ENCODE peak calls at places on chromosomes 7 and 10, in seven cellular contexts. One of them, this sample, is unnamed.

GRCh38 chr10:52172581-52172980 is 141.5 kb upstream of the DKK1 start:
- DNase-seq in activated T-helper 1 cell treated with Interleukin-2 at 50 U/mL for 16 hours: no peak
- DNase-seq in H54: no peak
- DNase-seq in activated T-cell treated with anti-CD3 and anti-CD28 coated beads, Interleukin-2, amount 50 U/mL, for 4 hours: no peak
- DNase-seq in RCC 7860: no peak
- DNase-seq in iPS DF 6.9: no peak
- DNase-seq in fibroblast of the conjunctiva: no peak
- DNase-seq in this sample: no peak

GRCh38 chr10:82192665-82193064 is 317.7 kb downstream of the NRG3 start:
- DNase-seq in activated T-cell treated with anti-CD3 and anti-CD28 coated beads, Interleukin-2, amount 50 U/mL, for 4 hours: no peak
- DNase-seq in H54: no peak
- DNase-seq in RCC 7860: no peak
- DNase-seq in iPS DF 6.9: no peak
- DNase-seq in fibroblast of the conjunctiva: no peak
- DNase-seq in activated T-helper 1 cell treated with Interleukin-2 at 50 U/mL for 16 hours: no peak
- DNase-seq in this sample: no peak

GRCh38 chr7:46628389-46628788 is 707.3 kb upstream of the IGFBP3 start:
- DNase-seq in iPS DF 6.9: no peak
- DNase-seq in H54: no peak
- DNase-seq in activated T-helper 1 cell treated with Interleukin-2 at 50 U/mL for 16 hours: no peak
- DNase-seq in RCC 7860: no peak
- DNase-seq in activated T-cell treated with anti-CD3 and anti-CD28 coated beads, Interleukin-2, amount 50 U/mL, for 4 hours: no peak
- DNase-seq in fibroblast of the conjunctiva: no peak
- DNase-seq in this sample: no peak

GRCh38 chr10:110391541-110391940 is 86.8 kb upstream of the SMNDC1 start:
- DNase-seq in iPS DF 6.9: no peak
- DNase-seq in H54: no peak
- DNase-seq in activated T-cell treated with anti-CD3 and anti-CD28 coated beads, Interleukin-2, amount 50 U/mL, for 4 hours: no peak
- DNase-seq in activated T-helper 1 cell treated with Interleukin-2 at 50 U/mL for 16 hours: no peak
- DNase-seq in fibroblast of the conjunctiva: no peak
- DNase-seq in RCC 7860: no peak
- DNase-seq in this sample: no peak

GRCh38 chr7:98518159-98518947 is 98.7 kb upstream of the NPTX2 start:
- DNase-seq in activated T-helper 1 cell treated with Interleukin-2 at 50 U/mL for 16 hours: no peak
- DNase-seq in RCC 7860: no peak
- DNase-seq in fibroblast of the conjunctiva: no peak
- DNase-seq in iPS DF 6.9: no peak
- DNase-seq in activated T-cell treated with anti-CD3 and anti-CD28 coated beads, Interleukin-2, amount 50 U/mL, for 4 hours: no peak
- DNase-seq in H54: no peak
- DNase-seq in this sample: no peak

GRCh38 chr7:2537981-2538851 is 17.1 kb downstream of the BRAT1 start:
- DNase-seq in iPS DF 6.9: no peak
- DNase-seq in fibroblast of the conjunctiva: no peak
- DNase-seq in RCC 7860: no peak
- DNase-seq in activated T-helper 1 cell treated with Interleukin-2 at 50 U/mL for 16 hours: no peak
- DNase-seq in activated T-cell treated with anti-CD3 and anti-CD28 coated beads, Interleukin-2, amount 50 U/mL, for 4 hours: no peak
- DNase-seq in H54: no peak
- DNase-seq in this sample: peak

GRCh38 chr10:100780324-100780723 is 34.9 kb downstream of the PAX2 start:
- DNase-seq in RCC 7860: no peak
- DNase-seq in fibroblast of the conjunctiva: no peak
- DNase-seq in H54: no peak
- DNase-seq in iPS DF 6.9: no peak
- DNase-seq in activated T-cell treated with anti-CD3 and anti-CD28 coated beads, Interleukin-2, amount 50 U/mL, for 4 hours: no peak
- DNase-seq in activated T-helper 1 cell treated with Interleukin-2 at 50 U/mL for 16 hours: no peak
- DNase-seq in this sample: no peak

GRCh38 chr10:59595584-59595983 is 114.1 kb downstream of the SLC16A9 start:
- DNase-seq in H54: no peak
- DNase-seq in RCC 7860: no peak
- DNase-seq in activated T-helper 1 cell treated with Interleukin-2 at 50 U/mL for 16 hours: no peak
- DNase-seq in activated T-cell treated with anti-CD3 and anti-CD28 coated beads, Interleukin-2, amount 50 U/mL, for 4 hours: no peak
- DNase-seq in fibroblast of the conjunctiva: no peak
- DNase-seq in iPS DF 6.9: no peak
- DNase-seq in this sample: no peak

GRCh38 chr10:117374506-117375359 is 507 bp downstream of the PDZD8 start:
- DNase-seq in RCC 7860: peak
- DNase-seq in activated T-cell treated with anti-CD3 and anti-CD28 coated beads, Interleukin-2, amount 50 U/mL, for 4 hours: peak
- DNase-seq in fibroblast of the conjunctiva: no peak
- DNase-seq in H54: peak
- DNase-seq in activated T-helper 1 cell treated with Interleukin-2 at 50 U/mL for 16 hours: no peak
- DNase-seq in iPS DF 6.9: no peak
- DNase-seq in this sample: peak

GRCh38 chr7:33922820-33923219 is 17.5 kb downstream of the BMPER start:
- DNase-seq in iPS DF 6.9: no peak
- DNase-seq in activated T-helper 1 cell treated with Interleukin-2 at 50 U/mL for 16 hours: no peak
- DNase-seq in fibroblast of the conjunctiva: no peak
- DNase-seq in RCC 7860: no peak
- DNase-seq in activated T-cell treated with anti-CD3 and anti-CD28 coated beads, Interleukin-2, amount 50 U/mL, for 4 hours: no peak
- DNase-seq in H54: no peak
- DNase-seq in this sample: no peak

GRCh38 chr10:69088801-69089501 is 1.0 kb downstream of the SRGN start:
- DNase-seq in activated T-cell treated with anti-CD3 and anti-CD28 coated beads, Interleukin-2, amount 50 U/mL, for 4 hours: no peak
- DNase-seq in H54: peak
- DNase-seq in activated T-helper 1 cell treated with Interleukin-2 at 50 U/mL for 16 hours: no peak
- DNase-seq in RCC 7860: no peak
- DNase-seq in iPS DF 6.9: no peak
- DNase-seq in fibroblast of the conjunctiva: peak
- DNase-seq in this sample: no peak

This sample was measured in natural killer cell treated with Interleukin-12 subunit alpha and Interleukin-12 subunit beta and Interleukin-15 and Interleukin-18, amount 100 ng/mL, for 72 hours.